ENCODE peak calls at places on chromosomes 7 and 10, in five cellular contexts. One of them, this sample, is unnamed.

GRCh38 chr7:151040616-151041375 is 7.5 kb upstream of the ASIC3 start:
- DNase-seq in hepatocyte: no peak
- DNase-seq in HCT116: no peak
- DNase-seq in neural progenitor cell: no peak
- DNase-seq in PC-3: no peak
- DNase-seq in this sample: no peak

GRCh38 chr7:30997316-30997715 is 33.6 kb downstream of the GHRHR start:
- DNase-seq in neural progenitor cell: no peak
- DNase-seq in PC-3: no peak
- DNase-seq in HCT116: no peak
- DNase-seq in hepatocyte: no peak
- DNase-seq in this sample: no peak

GRCh38 chr7:55242613-55243012 is 122.5 kb upstream of the LANCL2 start:
- DNase-seq in neural progenitor cell: no peak
- DNase-seq in HCT116: no peak
- DNase-seq in PC-3: no peak
- DNase-seq in hepatocyte: no peak
- DNase-seq in this sample: no peak

GRCh38 chr10:88500656-88501055 is 82.5 kb downstream of the RNLS start:
- DNase-seq in HCT116: no peak
- DNase-seq in hepatocyte: no peak
- DNase-seq in neural progenitor cell: no peak
- DNase-seq in PC-3: no peak
- DNase-seq in this sample: no peak

GRCh38 chr7:158976468-158976848 is 120.1 kb downstream of the DYNC2I1 start:
- DNase-seq in PC-3: no peak
- DNase-seq in neural progenitor cell: peak
- DNase-seq in hepatocyte: no peak
- DNase-seq in HCT116: no peak
- DNase-seq in this sample: no peak

GRCh38 chr10:69005704-69006103 is 17.1 kb downstream of the KIFBP start:
- DNase-seq in PC-3: no peak
- DNase-seq in neural progenitor cell: no peak
- DNase-seq in hepatocyte: no peak
- DNase-seq in HCT116: no peak
- DNase-seq in this sample: no peak

GRCh38 chr10:134205-134742 is 981 bp upstream of the ZMYND11 start:
- DNase-seq in neural progenitor cell: peak
- DNase-seq in HCT116: no peak
- DNase-seq in PC-3: peak
- DNase-seq in hepatocyte: peak
- DNase-seq in this sample: peak

GRCh38 chr10:47035447-47036337 is 124.5 kb downstream of the PTPN20 start:
- DNase-seq in hepatocyte: no peak
- DNase-seq in neural progenitor cell: no peak
- DNase-seq in HCT116: no peak
- DNase-seq in PC-3: no peak
- DNase-seq in this sample: no peak

GRCh38 chr10:77418211-77418640 is 219.4 kb downstream of the KCNMA1 start:
- DNase-seq in neural progenitor cell: no peak
- DNase-seq in hepatocyte: no peak
- DNase-seq in PC-3: no peak
- DNase-seq in HCT116: no peak
- DNase-seq in this sample: no peak
- H3K4me3 ChIP-seq in neural progenitor cell: no peak
- H3K4me3 ChIP-seq in hepatocyte: no peak
- H3K4me3 ChIP-seq in PC-3: no peak
- H3K4me3 ChIP-seq in HCT116: no peak
- H3K4me3 ChIP-seq in this sample: no peak

GRCh38 chr10:115801987-115802386 is 471.0 kb downstream of the GFRA1 start:
- DNase-seq in PC-3: no peak
- DNase-seq in hepatocyte: no peak
- DNase-seq in HCT116: no peak
- DNase-seq in neural progenitor cell: no peak
- DNase-seq in this sample: no peak
- TF ChIP-seq EZH2phosphoT487 in PC-3: no peak
- TF ChIP-seq EZH2phosphoT487 in hepatocyte: no peak
- TF ChIP-seq EZH2phosphoT487 in HCT116: no peak
- TF ChIP-seq EZH2phosphoT487 in neural progenitor cell: no peak
- TF ChIP-seq EZH2phosphoT487 in this sample: no peak

DNA sequence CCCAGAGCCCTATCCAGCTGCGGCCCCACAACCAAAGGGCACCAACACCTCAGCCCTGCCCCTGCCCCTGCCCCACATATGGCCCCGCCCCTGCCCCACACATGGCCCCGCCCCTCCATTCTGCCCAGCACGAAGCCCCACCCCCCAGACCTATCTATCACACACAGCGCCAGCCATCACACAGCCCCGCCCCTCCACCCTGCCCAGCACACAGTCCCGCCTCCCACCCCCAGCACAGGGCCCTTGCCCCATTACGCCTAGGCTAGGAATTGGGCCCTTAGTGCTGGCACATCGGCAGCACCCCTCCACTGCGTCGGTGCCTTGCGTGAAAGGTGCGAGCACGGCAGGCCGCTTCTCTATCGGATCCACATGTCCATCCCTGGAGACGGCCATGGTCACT is 126.8 kb downstream of the MAD1L1 start:
- DNase-seq in HCT116: no peak
- DNase-seq in PC-3: no peak
- DNase-seq in hepatocyte: no peak
- DNase-seq in neural progenitor cell: no peak
- DNase-seq in this sample: no peak
- H3K27ac ChIP-seq in HCT116: no peak
- H3K27ac ChIP-seq in PC-3: no peak
- H3K27ac ChIP-seq in hepatocyte: no peak
- H3K27ac ChIP-seq in neural progenitor cell: no peak
- H3K27ac ChIP-seq in this sample: no peak

GRCh38 chr10:103474077-103474476 is 5.0 kb downstream of the CALHM3 start:
- DNase-seq in hepatocyte: no peak
- DNase-seq in HCT116: no peak
- DNase-seq in PC-3: no peak
- DNase-seq in neural progenitor cell: no peak
- DNase-seq in this sample: no peak

GRCh38 chr10:103467391-103467790 is 8.7 kb upstream of the CALHM1 start:
- DNase-seq in hepatocyte: no peak
- DNase-seq in neural progenitor cell: no peak
- DNase-seq in PC-3: no peak
- DNase-seq in HCT116: no peak
- DNase-seq in this sample: no peak

GRCh38 chr10:103473261-103473671 is 5.8 kb downstream of the CALHM3 start:
- DNase-seq in hepatocyte: no peak
- DNase-seq in HCT116: no peak
- DNase-seq in neural progenitor cell: no peak
- DNase-seq in PC-3: no peak
- DNase-seq in this sample: no peak

GRCh38 chr10:103472005-103472404 is 7.0 kb downstream of the CALHM3 start:
- DNase-seq in hepatocyte: no peak
- DNase-seq in neural progenitor cell: no peak
- DNase-seq in PC-3: no peak
- DNase-seq in HCT116: no peak
- DNase-seq in this sample: peak

GRCh38 chr10:103470755-103471653 is 8.0 kb downstream of the CALHM3 start:
- DNase-seq in neural progenitor cell: no peak
- DNase-seq in HCT116: no peak
- DNase-seq in hepatocyte: no peak
- DNase-seq in PC-3: peak
- DNase-seq in this sample: peak
- H3K4me3 ChIP-seq in neural progenitor cell: no peak
- H3K4me3 ChIP-seq in HCT116: no peak
- H3K4me3 ChIP-seq in hepatocyte: no peak
- H3K4me3 ChIP-seq in PC-3: no peak
- H3K4me3 ChIP-seq in this sample: peak

GRCh38 chr10:13414855-13415254 is 66.8 kb upstream of the SEPHS1 start:
- DNase-seq in hepatocyte: peak
- DNase-seq in PC-3: peak
- DNase-seq in HCT116: peak
- DNase-seq in neural progenitor cell: peak
- DNase-seq in this sample: no peak
- TF ChIP-seq EZH2phosphoT487 in hepatocyte: no peak
- TF ChIP-seq EZH2phosphoT487 in PC-3: no peak
- TF ChIP-seq EZH2phosphoT487 in HCT116: no peak
- TF ChIP-seq EZH2phosphoT487 in neural progenitor cell: no peak
- TF ChIP-seq EZH2phosphoT487 in this sample: no peak

GRCh38 chr10:110684800-110685446 is 40.8 kb downstream of the RBM20 start:
- DNase-seq in neural progenitor cell: no peak
- DNase-seq in HCT116: no peak
- DNase-seq in hepatocyte: no peak
- DNase-seq in PC-3: no peak
- DNase-seq in this sample: no peak

GRCh38 chr10:110681023-110681681 is 37.0 kb downstream of the RBM20 start:
- DNase-seq in PC-3: peak
- DNase-seq in HCT116: peak
- DNase-seq in neural progenitor cell: peak
- DNase-seq in hepatocyte: peak
- DNase-seq in this sample: no peak

GRCh38 chr10:110682348-110682747 is 38.2 kb downstream of the RBM20 start:
- DNase-seq in hepatocyte: no peak
- DNase-seq in HCT116: no peak
- DNase-seq in neural progenitor cell: no peak
- DNase-seq in PC-3: no peak
- DNase-seq in this sample: no peak

GRCh38 chr10:110686941-110687340 is 42.8 kb downstream of the RBM20 start:
- DNase-seq in neural progenitor cell: no peak
- DNase-seq in hepatocyte: no peak
- DNase-seq in PC-3: no peak
- DNase-seq in HCT116: no peak
- DNase-seq in this sample: no peak

GRCh38 chr10:110686037-110686436 is 41.9 kb downstream of the RBM20 start:
- DNase-seq in neural progenitor cell: no peak
- DNase-seq in PC-3: no peak
- DNase-seq in hepatocyte: no peak
- DNase-seq in HCT116: no peak
- DNase-seq in this sample: no peak
- H3K27ac ChIP-seq in neural progenitor cell: no peak
- H3K27ac ChIP-seq in PC-3: no peak
- H3K27ac ChIP-seq in hepatocyte: no peak
- H3K27ac ChIP-seq in HCT116: no peak
- H3K27ac ChIP-seq in this sample: no peak

GRCh38 chr10:70283445-70284399 is at the start of gene NPFFR1:
- DNase-seq in PC-3: no peak
- DNase-seq in neural progenitor cell: peak
- DNase-seq in hepatocyte: peak
- DNase-seq in HCT116: no peak
- DNase-seq in this sample: no peak
- H3K4me3 ChIP-seq in PC-3: no peak
- H3K4me3 ChIP-seq in neural progenitor cell: peak
- H3K4me3 ChIP-seq in hepatocyte: no peak
- H3K4me3 ChIP-seq in HCT116: no peak
- H3K4me3 ChIP-seq in this sample: no peak

GRCh38 chr7:129865932-129866214 is 86.9 kb downstream of the UBE2H start:
- DNase-seq in hepatocyte: no peak
- DNase-seq in HCT116: no peak
- DNase-seq in PC-3: no peak
- DNase-seq in neural progenitor cell: no peak
- DNase-seq in this sample: no peak

GRCh38 chr7:129864042-129864441 is 88.7 kb downstream of the UBE2H start:
- DNase-seq in HCT116: no peak
- DNase-seq in PC-3: no peak
- DNase-seq in hepatocyte: no peak
- DNase-seq in neural progenitor cell: no peak
- DNase-seq in this sample: no peak

GRCh38 chr7:129862672-129863071 is 90.1 kb downstream of the UBE2H start:
- DNase-seq in HCT116: no peak
- DNase-seq in neural progenitor cell: peak
- DNase-seq in hepatocyte: no peak
- DNase-seq in PC-3: no peak
- DNase-seq in this sample: no peak

GRCh38 chr7:129866251-129866650 is 86.5 kb downstream of the UBE2H start:
- DNase-seq in neural progenitor cell: no peak
- DNase-seq in HCT116: no peak
- DNase-seq in hepatocyte: no peak
- DNase-seq in PC-3: no peak
- DNase-seq in this sample: no peak

GRCh38 chr7:129865093-129865931 is 87.4 kb downstream of the UBE2H start:
- DNase-seq in PC-3: no peak
- DNase-seq in HCT116: no peak
- DNase-seq in neural progenitor cell: no peak
- DNase-seq in hepatocyte: no peak
- DNase-seq in this sample: no peak
- TF ChIP-seq EZH2phosphoT487 in PC-3: no peak
- TF ChIP-seq EZH2phosphoT487 in HCT116: no peak
- TF ChIP-seq EZH2phosphoT487 in neural progenitor cell: no peak
- TF ChIP-seq EZH2phosphoT487 in hepatocyte: no peak
- TF ChIP-seq EZH2phosphoT487 in this sample: no peak

This sample was measured in MM.1S.